ENCODE peak calls at places on chromosomes 3 and 15, in seven cellular contexts. M is OCI-LY7; B is neuronal stem cell; D is Panc1; J is testis; O is CD8-positive, alpha-beta memory T cell; C is transverse colon. Q is an unnamed sample. For H3K4me1 and H3K36me3, the result is how much of the 10 kb centered on the place peaks cover.

GRCh38 chr3:134803051-134803505 is 8.0 kb downstream of the EPHB1 start:
- DNase-seq in M (no peak), B (no peak), D (no peak), J (no peak), O (no peak), C (no peak), Q (no peak)

GRCh38 chr3:66473637-66474036 is 27.2 kb downstream of the LRIG1 start:
- DNase-seq in M (no peak), B (no peak), D (no peak), J (no peak), O (no peak), C (no peak), Q (no peak)

GRCh38 chr3:138432576-138433240 is 1.7 kb upstream of the ESYT3 start:
- DNase-seq in M (no peak), B (no peak), D (no peak), J (no peak), O (no peak), C (no peak), Q (no peak)

GRCh38 chr3:43894176-43895049 is 203.7 kb downstream of the ABHD5 start:
- DNase-seq in M (peak), B (peak), D (no peak), J (peak), O (no peak), C (peak), Q (no peak)

GRCh38 chr3:12695112-12695511 is 31.2 kb upstream of the RAF1 start:
- DNase-seq in M (no peak), B (no peak), D (no peak), J (no peak), O (no peak), C (no peak), Q (no peak)

GRCh38 chr3:160023476-160023875 is 34.8 kb downstream of the IL12A start:
- DNase-seq in M (no peak), B (no peak), D (no peak), J (no peak), O (no peak), C (no peak), Q (no peak)

GRCh38 chr3:76352069-76352847 is 566.9 kb upstream of the ZNF717 start:
- DNase-seq in M (no peak), B (no peak), D (no peak), J (no peak), O (no peak), C (no peak), Q (no peak)

GRCh38 chr3:24588568-24588967 is 93.9 kb upstream of the THRB start:
- DNase-seq in M (no peak), B (no peak), D (no peak), J (no peak), O (no peak), C (no peak), Q (no peak)

GRCh38 chr15:71237456-71238188 is 122.4 kb downstream of the THSD4 start:
- DNase-seq in M (no peak), B (no peak), D (peak), J (peak), O (no peak), C (peak), Q (peak)

GRCh38 chr15:80462111-80462510 is 57.9 kb downstream of the ARNT2 start:
- DNase-seq in M (no peak), B (no peak), D (no peak), J (no peak), O (no peak), C (no peak), Q (no peak)

GRCh38 chr15:34802803-34803395 is 7.5 kb upstream of the ACTC1 start:
- DNase-seq in M (no peak), B (no peak), D (no peak), J (no peak), O (no peak), C (no peak), Q (no peak)

GRCh38 chr15:34804113-34804512 is 8.8 kb upstream of the ACTC1 start:
- DNase-seq in M (no peak), B (no peak), D (no peak), J (no peak), O (no peak), C (no peak), Q (no peak)

GRCh38 chr15:34808016-34808415 is 12.7 kb upstream of the ACTC1 start:
- DNase-seq in M (no peak), B (no peak), D (no peak), J (no peak), O (no peak), C (no peak), Q (no peak)

GRCh38 chr15:34802371-34802770 is 7.0 kb upstream of the ACTC1 start:
- DNase-seq in M (no peak), B (no peak), D (no peak), J (no peak), O (no peak), C (no peak), Q (no peak)

DNA sequence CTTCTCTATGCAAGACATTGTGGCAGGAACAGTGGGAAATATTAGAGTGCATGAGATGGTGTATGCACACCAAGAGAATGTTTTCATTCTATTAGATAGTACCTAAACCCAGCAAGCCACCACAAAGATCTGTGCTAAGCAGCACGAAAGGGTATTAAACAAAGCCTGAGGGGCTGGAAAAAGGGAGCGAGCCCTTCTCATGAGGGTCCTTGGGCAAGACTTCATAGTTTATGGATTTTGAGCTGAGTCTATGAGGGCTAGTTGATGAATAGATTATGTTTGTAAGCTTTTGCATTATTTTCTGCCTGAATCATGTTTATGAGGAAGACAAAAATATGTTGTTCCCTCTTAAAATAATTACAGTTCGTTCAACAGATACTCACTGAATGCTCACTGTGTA is 9.4 kb upstream of the ACTC1 start:
- DNase-seq in M (no peak), B (no peak), D (no peak), J (no peak), O (no peak), C (no peak), Q (no peak)
- H3K27ac ChIP-seq in M (no peak), B (no peak), D (no peak), J (no peak), O (no peak), C (no peak), Q (no peak)

GRCh38 chr3:45555154-45555591 is 39.4 kb upstream of the LIMD1 start:
- DNase-seq in M (no peak), B (no peak), D (no peak), J (peak), O (no peak), C (no peak), Q (no peak)
- H3K4me1 ChIP-seq in M (under half), B (under half), D (under half), J (under half), O (under half), C (under half), Q (under half)

GRCh38 chr3:47895241-47895640 is 92.3 kb downstream of the DHX30 start:
- DNase-seq in M (no peak), B (no peak), D (no peak), J (no peak), O (no peak), C (no peak), Q (no peak)
- H3K36me3 ChIP-seq in M (under half), B (under half), D (under half), J (under half), O (under half), C (under half), Q (half or more)

GRCh38 chr3:181561605-181562031 is 150.1 kb upstream of the SOX2 start:
- DNase-seq in M (no peak), B (no peak), D (no peak), J (no peak), O (no peak), C (no peak), Q (no peak)
- H3K27ac ChIP-seq in M (no peak), B (no peak), D (no peak), J (no peak), O (no peak), C (no peak), Q (no peak)

DNA sequence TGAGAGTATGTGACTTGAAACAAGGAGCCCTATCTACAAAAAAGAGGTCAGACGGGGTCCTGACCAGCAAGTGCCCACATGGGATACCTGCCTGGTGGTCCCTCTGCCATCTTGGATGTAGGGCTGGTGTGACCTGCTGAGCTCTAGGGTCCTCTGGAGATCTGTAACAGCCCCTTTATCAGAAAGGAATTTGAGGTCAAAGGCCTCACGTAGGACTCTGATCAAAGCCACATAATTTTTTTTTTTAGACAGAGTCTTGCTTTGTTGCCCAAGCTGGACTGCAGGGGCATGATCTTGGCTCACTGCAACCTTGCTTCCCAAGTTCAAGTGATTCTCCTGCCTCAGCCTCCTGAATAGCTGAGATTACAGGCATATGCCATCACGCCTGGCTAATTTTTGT is 9.5 kb downstream of the ITGB5 start:
- DNase-seq in M (no peak), B (no peak), D (no peak), J (no peak), O (no peak), C (no peak), Q (no peak)
- H3K4me1 ChIP-seq in M (under half), B (under half), D (half or more), J (under half), O (under half), C (under half), Q (under half)